ENCODE peak calls at places on chromosomes 2 and 18, in six cellular contexts. F, B, S, W, H and Q are unnamed samples.

GRCh38 chr2:134518101-134518500 is 200.7 kb downstream of the TMEM163 start:
- DNase-seq in H (no peak), W (no peak), S (no peak), B (no peak), F (no peak), Q (no peak)

GRCh38 chr2:105249181-105249580 is 7.6 kb downstream of the GPR45 start:
- DNase-seq in W (no peak), F (no peak), S (no peak), H (peak; percentile 44), B (no peak), Q (no peak)

GRCh38 chr2:8536686-8537571 is 144.9 kb upstream of the ID2 start:
- DNase-seq in S (no peak), F (no peak), H (no peak), B (no peak), W (no peak), Q (no peak)

GRCh38 chr2:10042301-10043161 is 819 bp upstream of the KLF11 start:
- DNase-seq in B (peak; percentile 30), H (no peak), S (peak; percentile 88), W (no peak), F (no peak), Q (peak; percentile 85)

GRCh38 chr2:72222829-72223564 is 75.3 kb upstream of the CYP26B1 start:
- DNase-seq in S (no peak), H (peak; percentile 36), W (no peak), F (no peak), B (no peak), Q (no peak)

GRCh38 chr2:58906151-58906645 is 665.1 kb upstream of the FANCL start:
- DNase-seq in W (no peak), F (no peak), S (peak; percentile 10), B (peak; percentile 31), H (peak; percentile 57), Q (no peak)

GRCh38 chr2:199747427-199747826 is 103.6 kb downstream of the FTCDNL1 start:
- DNase-seq in W (no peak), F (no peak), H (no peak), B (no peak), S (no peak), Q (no peak)

GRCh38 chr2:241036397-241036963 is 38.1 kb downstream of the SNED1 start:
- DNase-seq in F (no peak), B (peak; percentile 74), W (no peak), H (no peak), S (peak; percentile 65), Q (no peak)

GRCh38 chr18:3207565-3207964 is 12.2 kb downstream of the MYOM1 start:
- DNase-seq in B (peak; percentile 47), S (no peak), H (no peak), W (no peak), F (no peak), Q (no peak)

GRCh38 chr2:23452853-23453420 is 68.0 kb downstream of the KLHL29 start:
- DNase-seq in W (no peak), H (peak; percentile 66), F (no peak), S (no peak), B (peak; percentile 83), Q (no peak)

GRCh38 chr2:74815955-74816354 is 18.0 kb upstream of the HK2 start:
- DNase-seq in W (peak; percentile 31), B (no peak), F (no peak), S (no peak), H (no peak), Q (no peak)

GRCh38 chr2:3536682-3537632 is 17.6 kb upstream of the ADI1 start:
- DNase-seq in B (peak; percentile 75), F (no peak), H (peak; percentile 42), S (no peak), W (no peak), Q (peak; percentile 72)

GRCh38 chr18:49849331-49850217 is 36.2 kb upstream of the ACAA2 start:
- DNase-seq in W (peak; percentile 18), F (peak; percentile 44), H (peak; percentile 97), S (peak; percentile 67), B (peak; percentile 87), Q (peak; percentile 46)

GRCh38 chr2:33529771-33530481 is 53.5 kb downstream of the RASGRP3 start:
- DNase-seq in B (peak; percentile 11), H (peak; percentile 49), S (no peak), W (no peak), F (no peak), Q (no peak)

GRCh38 chr2:163011035-163011434 is 172.5 kb upstream of the KCNH7 start:
- DNase-seq in H (no peak), F (no peak), S (no peak), B (no peak), W (peak; percentile 49), Q (no peak)

GRCh38 chr2:106140091-106140490 is 54.0 kb downstream of the UXS1 start:
- DNase-seq in S (no peak), H (no peak), B (no peak), W (no peak), F (no peak), Q (no peak)

GRCh38 chr18:77000527-77000926 is 132.1 kb downstream of the MBP start:
- DNase-seq in F (no peak), W (no peak), H (peak; percentile 44), S (peak; percentile 82), B (peak; percentile 1), Q (peak; percentile 66)

GRCh38 chr18:10526211-10526949 is 553 bp downstream of the NAPG start:
- DNase-seq in S (no peak), F (no peak), W (no peak), B (peak; percentile 52), H (no peak), Q (peak; percentile 69)

GRCh38 chr2:8541223-8541622 is 140.6 kb upstream of the ID2 start:
- DNase-seq in W (no peak), F (no peak), H (no peak), S (no peak), B (no peak), Q (no peak)

GRCh38 chr2:42800981-42801380 is 8.6 kb upstream of the HAAO start:
- DNase-seq in B (no peak), W (no peak), H (no peak), S (no peak), F (no peak), Q (no peak)

GRCh38 chr2:105671156-105671555 is 73.6 kb upstream of the NCK2 start:
- DNase-seq in F (no peak), S (no peak), W (peak; percentile 52), H (no peak), B (no peak), Q (no peak)

GRCh38 chr18:74836296-74837139 is 238.8 kb downstream of the ZNF407 start:
- DNase-seq in B (no peak), H (peak; percentile 46), F (no peak), S (no peak), W (no peak), Q (peak; percentile 24)

GRCh38 chr2:196101325-196101981 is 32.8 kb upstream of the DNAH7 start:
- DNase-seq in H (no peak), B (no peak), W (no peak), S (no peak), F (no peak), Q (no peak)

GRCh38 chr2:120440521-120441350 is 94.8 kb downstream of the INHBB start:
- DNase-seq in S (no peak), W (no peak), B (no peak), H (no peak), F (no peak), Q (no peak)